ENCODE peak calls at places on chromosomes 13 and 19, in four cellular contexts. N, R, H and S are unnamed samples. For H3K4me1 and H3K9me3, the result is how much of the 10 kb centered on the place peaks cover.

GRCh38 chr13:19072543-19072942 is 109.1 kb downstream of the TUBA3C start:
- DNase-seq in H (no peak), N (no peak), R (no peak), S (no peak)

GRCh38 chr19:31350033-31350692 is 927 bp upstream of the TSHZ3 start:
- DNase-seq in H (no peak), R (no peak), N (peak), S (peak)

GRCh38 chr19:49114630-49115363 is 627 bp downstream of the LIN7B start:
- DNase-seq in R (no peak), H (peak), N (peak), S (peak)

GRCh38 chr13:46100191-46100877 is 4.5 kb downstream of the CPB2 start:
- DNase-seq in H (no peak), R (no peak), N (no peak), S (no peak)

GRCh38 chr19:34804115-34804514 is 31.1 kb upstream of the ZNF599 start:
- DNase-seq in R (no peak), N (no peak), H (no peak), S (no peak)

GRCh38 chr13:95480131-95480545 is 72.4 kb upstream of the CLDN10 start:
- DNase-seq in R (no peak), H (no peak), N (no peak), S (peak)

GRCh38 chr13:28753946-28754345 is 35.2 kb upstream of the SLC46A3 start:
- DNase-seq in H (no peak), N (no peak), R (no peak), S (no peak)

GRCh38 chr19:50327461-50328256 is 1.5 kb downstream of the KCNC3 start:
- DNase-seq in N (no peak), R (no peak), H (no peak), S (no peak)

GRCh38 chr19:14514215-14514871 is 3.9 kb downstream of the DNAJB1 start:
- DNase-seq in N (no peak), R (no peak), H (no peak), S (no peak)

GRCh38 chr19:12484011-12484370 is 625 bp downstream of the ZNF709 start:
- DNase-seq in R (no peak), H (no peak), N (no peak), S (no peak)

GRCh38 chr19:13920524-13920923 is 14.5 kb downstream of the CC2D1A start:
- DNase-seq in N (no peak), R (no peak), H (no peak), S (no peak)

GRCh38 chr13:99545979-99546378 is 44.7 kb downstream of the TM9SF2 start:
- DNase-seq in H (no peak), N (peak), R (no peak), S (no peak)

GRCh38 chr19:17654993-17655392 is 33.2 kb downstream of the UNC13A start:
- DNase-seq in H (no peak), N (no peak), R (peak), S (no peak)

GRCh38 chr19:12544401-12544876 is 6.8 kb downstream of the ZNF564 start:
- DNase-seq in N (no peak), H (no peak), R (no peak), S (no peak)

GRCh38 chr19:7871280-7871529 is 3.0 kb downstream of the PRR36 start:
- DNase-seq in N (no peak), R (no peak), H (no peak), S (no peak)

GRCh38 chr13:44312131-44312530 is 61.5 kb upstream of the SERP2 start:
- DNase-seq in H (no peak), N (no peak), R (no peak), S (no peak)

GRCh38 chr19:36120092-36120983 is 5.1 kb downstream of the TBCB start:
- DNase-seq in H (no peak), R (no peak), N (no peak), S (no peak)

GRCh38 chr19:48724796-48725753 is 5.5 kb upstream of the MAMSTR start:
- DNase-seq in H (peak), N (peak), R (peak), S (peak)

GRCh38 chr13:46184277-46184699 is 2.3 kb upstream of the LCP1 start:
- DNase-seq in N (peak), H (peak), R (peak), S (no peak)

GRCh38 chr19:962683-963385 is 21.3 kb upstream of the WDR18 start:
- DNase-seq in R (no peak), N (no peak), H (no peak), S (no peak)

GRCh38 chr19:960601-960938 is 23.6 kb upstream of the WDR18 start:
- DNase-seq in R (no peak), H (no peak), N (no peak), S (no peak)

GRCh38 chr19:958967-959685 is 25.0 kb upstream of the WDR18 start:
- DNase-seq in N (no peak), R (peak), H (no peak), S (no peak)

GRCh38 chr19:961866-962620 is 22.1 kb upstream of the WDR18 start:
- DNase-seq in N (no peak), R (peak), H (no peak), S (no peak)

DNA sequence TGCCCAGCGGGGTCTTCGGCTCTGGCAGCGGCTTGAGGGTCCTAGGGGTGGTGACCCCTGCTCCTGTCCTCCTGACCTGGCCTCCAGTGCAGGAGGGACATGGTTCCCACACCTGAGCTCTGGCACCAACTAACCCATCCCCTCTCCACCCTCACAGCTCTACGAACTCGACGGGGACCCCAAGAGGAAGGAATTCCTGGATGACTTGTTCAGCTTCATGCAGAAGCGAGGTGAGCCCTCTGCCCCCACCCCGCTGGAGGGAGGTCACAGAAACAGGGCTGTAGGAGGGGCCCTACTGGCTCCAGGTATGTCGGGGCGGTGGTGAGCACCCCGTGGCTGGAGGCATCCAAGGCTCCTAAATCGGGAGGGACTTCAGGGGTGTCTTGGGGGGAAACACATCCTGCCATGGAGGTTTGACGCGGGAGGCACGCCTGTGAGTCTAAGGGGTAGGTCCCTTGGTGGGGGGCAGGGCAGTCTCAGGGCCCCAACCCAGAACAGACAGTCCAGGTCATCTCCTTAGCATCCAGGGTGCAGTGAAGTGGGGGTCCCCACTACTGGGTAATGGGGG is 24.1 kb upstream of the WDR18 start:
- DNase-seq in H (no peak), N (peak), R (peak), S (no peak)
- H3K4me1 ChIP-seq in H (under half), N (under half), R (under half), S (under half)

GRCh38 chr19:55858401-55858800 is 22.1 kb downstream of the NLRP4 start:
- DNase-seq in H (no peak), N (no peak), R (no peak), S (no peak)

GRCh38 chr19:55855160-55855559 is 18.8 kb downstream of the NLRP4 start:
- DNase-seq in N (no peak), R (no peak), H (no peak), S (no peak)

GRCh38 chr19:55857149-55857548 is 20.8 kb downstream of the NLRP4 start:
- DNase-seq in H (no peak), N (no peak), R (no peak), S (no peak)

DNA sequence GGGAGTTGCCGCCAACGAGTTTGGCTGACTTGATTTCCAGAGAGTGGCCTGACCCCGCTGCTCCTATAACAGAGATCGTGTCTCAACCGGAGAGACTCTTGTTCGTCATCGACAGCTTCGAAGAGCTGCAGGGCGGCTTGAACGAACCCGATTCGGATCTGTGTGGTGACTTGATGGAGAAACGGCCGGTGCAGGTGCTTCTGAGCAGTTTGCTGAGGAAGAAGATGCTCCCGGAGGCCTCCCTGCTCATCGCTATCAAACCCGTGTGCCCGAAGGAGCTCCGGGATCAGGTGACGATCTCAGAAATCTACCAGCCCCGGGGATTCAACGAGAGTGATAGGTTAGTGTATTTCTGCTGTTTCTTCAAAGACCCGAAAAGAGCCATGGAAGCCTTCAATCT is 21.6 kb downstream of the NLRP4 start:
- DNase-seq in H (no peak), R (no peak), N (no peak), S (no peak)
- H3K9me3 ChIP-seq in H (under half), R (under half), N (under half), S (under half)

GRCh38 chr19:33304760-33305647 is 2.7 kb upstream of the CEBPA start:
- DNase-seq in H (peak), N (no peak), R (peak), S (no peak)
- TF ChIP-seq CTCF in H (no peak), N (no peak), R (peak), S (no peak)

DNA sequence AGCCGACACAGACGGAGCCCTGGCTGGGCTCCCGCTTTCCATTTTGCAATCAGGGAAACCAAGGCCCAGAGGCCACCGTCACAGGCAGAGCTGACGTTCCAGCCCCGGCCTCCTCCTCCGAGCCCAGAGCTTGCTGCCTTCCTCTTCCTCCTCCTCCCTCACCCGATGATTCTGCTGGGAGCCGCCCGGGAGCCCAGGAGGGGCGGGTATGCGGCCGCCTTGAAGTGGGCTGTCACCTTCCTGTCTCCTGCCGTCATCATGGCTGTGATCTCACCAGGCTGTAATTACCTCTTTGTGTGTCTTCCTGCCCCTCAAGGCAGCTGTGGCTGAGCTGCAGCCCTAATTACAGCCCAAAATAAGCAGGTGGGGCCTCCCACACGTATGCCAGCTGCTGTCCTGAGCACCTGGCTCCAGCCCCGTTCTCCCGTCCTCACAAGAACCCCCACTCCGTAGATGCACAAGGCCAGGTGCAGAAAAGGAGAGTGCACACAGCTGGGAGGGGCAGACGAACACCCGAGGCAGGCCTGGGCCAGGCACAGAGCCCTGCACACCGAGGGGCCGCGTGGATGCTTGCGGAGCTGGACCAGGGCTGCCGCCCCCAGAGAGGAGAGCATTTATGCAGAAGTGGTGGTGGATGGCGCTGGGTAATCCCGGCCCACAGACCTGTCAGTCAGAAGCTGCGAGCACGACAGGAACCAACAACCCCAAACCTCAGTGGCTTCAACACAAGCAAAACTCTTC is 4.0 kb downstream of the TPGS1 start:
- DNase-seq in H (no peak), N (peak), R (no peak), S (no peak)
- H3K4me1 ChIP-seq in H (under half), N (under half), R (under half), S (under half)

GRCh38 chr19:57947088-57947418 is 453 bp downstream of the ZNF256 start:
- DNase-seq in H (no peak), R (no peak), N (no peak), S (no peak)

GRCh38 chr19:57946316-57946715 is 1.2 kb downstream of the ZNF256 start:
- DNase-seq in R (no peak), N (no peak), H (no peak), S (no peak)

GRCh38 chr19:57947419-57948134 is at the start of gene ZNF256:
- DNase-seq in R (peak), H (peak), N (peak), S (peak)

GRCh38 chr19:57935731-57936130 is 529 bp upstream of the ZNF418 start:
- DNase-seq in N (no peak), H (no peak), R (no peak), S (no peak)

GRCh38 chr19:57941593-57941992 is 5.9 kb downstream of the ZNF256 start:
- DNase-seq in H (no peak), N (no peak), R (no peak), S (no peak)
- H3K9me3 ChIP-seq in H (under half), N (under half), R (half or more), S (half or more)

GRCh38 chr19:56071151-56071550 is 49.9 kb downstream of the ZNF787 start:
- DNase-seq in H (no peak), N (peak), R (no peak), S (no peak)
- TF ChIP-seq CTCF in H (no peak), N (peak), R (peak), S (no peak)